ENCODE peak calls at places on chromosomes 6 and 20, in nine cellular contexts. I is GM23248, E is left ventricle myocardium inferior, B is fibroblast of lung, H is BJ, Z is adrenal gland, A is OCI-LY7, O is heart left ventricle, K is uterus. D is an unnamed sample. For H3K36me3, the result is how much of the 10 kb centered on the place peaks cover.

GRCh38 chr6:24658573-24659511 is 7.9 kb downstream of the TDP2 start:
- DNase-seq in A (no peak), B (peak), O (no peak), Z (no peak), E (no peak), K (no peak), I (peak), H (no peak), D (no peak)

GRCh38 chr20:15867899-15868298 is 705.3 kb downstream of the KIF16B start:
- DNase-seq in A (peak), K (no peak), H (no peak), E (no peak), I (no peak), Z (no peak), B (no peak), O (no peak), D (no peak)

GRCh38 chr20:51339721-51340450 is 202.6 kb downstream of the NFATC2 start:
- DNase-seq in H (no peak), K (no peak), B (no peak), Z (no peak), A (no peak), E (no peak), I (no peak), O (no peak), D (no peak)

GRCh38 chr6:56914791-56915658 is 39.9 kb upstream of the BEND6 start:
- DNase-seq in H (no peak), E (peak), B (no peak), K (no peak), O (no peak), Z (peak), A (no peak), I (peak), D (no peak)

GRCh38 chr6:6612308-6612707 is 23.8 kb downstream of the LY86 start:
- DNase-seq in A (no peak), K (no peak), B (no peak), I (no peak), Z (no peak), O (no peak), H (no peak), E (no peak), D (no peak)

GRCh38 chr6:88823998-88824397 is 139.4 kb downstream of the RNGTT start:
- DNase-seq in O (no peak), B (peak), E (no peak), Z (no peak), A (no peak), I (peak), H (no peak), K (no peak), D (no peak)

GRCh38 chr6:6414946-6415345 is 94.5 kb upstream of the F13A1 start:
- DNase-seq in O (no peak), E (no peak), K (no peak), I (no peak), A (no peak), B (no peak), H (no peak), Z (no peak), D (no peak)

GRCh38 chr6:138272543-138273305 is 54.4 kb upstream of the PBOV1 start:
- DNase-seq in I (no peak), A (no peak), K (no peak), H (no peak), E (no peak), Z (no peak), B (no peak), O (no peak), D (no peak)

GRCh38 chr6:39843305-39844020 is 51.3 kb downstream of the DAAM2 start:
- DNase-seq in A (no peak), I (peak), E (no peak), H (no peak), Z (no peak), B (no peak), O (no peak), K (no peak), D (no peak)

GRCh38 chr6:28729501-28730402 is 194.0 kb downstream of the TRIM27 start:
- DNase-seq in O (no peak), K (no peak), Z (no peak), E (no peak), H (no peak), B (no peak), A (no peak), I (no peak), D (no peak)

GRCh38 chr6:106894978-106895702 is 79.4 kb downstream of the CD24 start:
- DNase-seq in Z (no peak), H (no peak), O (no peak), B (no peak), E (no peak), K (no peak), A (peak), I (peak), D (peak)

GRCh38 chr6:2623348-2623747 is 127.4 kb downstream of the MYLK4 start:
- DNase-seq in Z (no peak), E (no peak), B (no peak), K (no peak), I (no peak), A (no peak), O (no peak), H (no peak), D (no peak)

GRCh38 chr6:39880521-39881048 is 53.7 kb downstream of the MOCS1 start:
- DNase-seq in I (no peak), H (no peak), A (no peak), E (no peak), Z (no peak), B (no peak), K (no peak), O (no peak), D (no peak)

GRCh38 chr20:46774943-46775560 is 65.6 kb downstream of the SLC2A10 start:
- DNase-seq in O (no peak), A (no peak), E (no peak), K (no peak), Z (no peak), H (no peak), B (no peak), I (no peak), D (no peak)

GRCh38 chr6:153059757-153060156 is 57.2 kb upstream of the MTRF1L start:
- DNase-seq in B (peak), A (no peak), I (no peak), E (no peak), O (no peak), Z (no peak), H (no peak), K (no peak), D (no peak)

GRCh38 chr6:36577298-36577697 is 16.9 kb upstream of the SRSF3 start:
- DNase-seq in H (peak), B (peak), A (no peak), E (no peak), K (no peak), Z (no peak), O (no peak), I (peak), D (no peak)

GRCh38 chr6:122753688-122754056 is 25.8 kb upstream of the FABP7 start:
- DNase-seq in Z (no peak), B (no peak), K (no peak), H (no peak), E (no peak), I (no peak), A (no peak), O (no peak), D (no peak)

GRCh38 chr20:7449269-7449668 is 491.0 kb downstream of the HAO1 start:
- DNase-seq in Z (no peak), E (no peak), A (no peak), I (peak), H (no peak), K (no peak), B (no peak), O (no peak), D (no peak)

GRCh38 chr20:60060593-60060992 is 102.4 kb downstream of the CDH26 start:
- DNase-seq in O (no peak), B (no peak), A (no peak), Z (peak), K (no peak), E (no peak), H (no peak), I (no peak), D (no peak)

GRCh38 chr6:53960311-53960710 is 150.9 kb upstream of the MLIP start:
- DNase-seq in E (no peak), Z (no peak), K (no peak), H (no peak), O (no peak), A (no peak), I (peak), B (peak), D (no peak)

GRCh38 chr6:111228094-111228493 is 140.8 kb downstream of the SLC16A10 start:
- DNase-seq in A (no peak), O (no peak), Z (no peak), E (no peak), K (no peak), I (peak), H (no peak), B (peak), D (no peak)

GRCh38 chr6:1123976-1124375 is 187.9 kb upstream of the FOXQ1 start:
- DNase-seq in I (no peak), E (no peak), K (no peak), H (no peak), A (no peak), O (no peak), B (no peak), Z (no peak), D (no peak)

GRCh38 chr6:165404703-165405102 is 95.3 kb upstream of the C6orf118 start:
- DNase-seq in I (no peak), H (no peak), K (no peak), B (no peak), E (no peak), Z (no peak), A (no peak), O (no peak), D (no peak)

GRCh38 chr6:170254315-170255213 is 36.3 kb downstream of the DLL1 start:
- DNase-seq in E (no peak), A (no peak), O (no peak), B (no peak), K (no peak), I (no peak), H (no peak), Z (no peak), D (no peak)

GRCh38 chr6:121959501-121959900 is 440.0 kb upstream of the HSF2 start:
- DNase-seq in K (no peak), Z (no peak), I (no peak), E (no peak), A (no peak), O (no peak), H (no peak), B (no peak), D (no peak)

GRCh38 chr6:13453771-13454251 is 33.6 kb downstream of the GFOD1 start:
- DNase-seq in O (no peak), Z (no peak), K (no peak), H (no peak), B (peak), I (peak), E (no peak), A (no peak), D (no peak)

GRCh38 chr6:138618168-138618567 is 118.9 kb upstream of the NHSL1 start:
- DNase-seq in O (no peak), E (no peak), I (no peak), B (no peak), Z (no peak), A (no peak), H (no peak), K (no peak), D (no peak)

GRCh38 chr6:157528931-157529653 is 148.1 kb downstream of the ZDHHC14 start:
- DNase-seq in A (no peak), B (peak), Z (peak), E (no peak), O (no peak), I (no peak), K (peak), H (no peak), D (no peak)

GRCh38 chr6:31403283-31403989 is at the start of gene MICA:
- DNase-seq in H (peak), K (peak), E (peak), B (peak), I (peak), O (peak), Z (peak), A (peak), D (peak)

GRCh38 chr20:25526446-25526845 is 58.9 kb downstream of the NINL start:
- DNase-seq in H (no peak), E (no peak), A (no peak), I (no peak), Z (no peak), B (no peak), O (no peak), K (no peak), D (no peak)

GRCh38 chr6:79864001-79864400 is 83.4 kb downstream of the ELOVL4 start:
- DNase-seq in B (no peak), O (no peak), A (no peak), Z (no peak), I (no peak), E (no peak), H (no peak), K (no peak), D (no peak)

GRCh38 chr6:122075084-122075760 is 324.2 kb upstream of the HSF2 start:
- DNase-seq in A (no peak), H (no peak), Z (no peak), I (no peak), E (no peak), K (no peak), B (no peak), O (no peak), D (no peak)

GRCh38 chr6:17684134-17684533 is 22.6 kb downstream of the NUP153 start:
- DNase-seq in I (no peak), K (no peak), Z (no peak), O (no peak), E (no peak), A (no peak), B (no peak), H (no peak), D (no peak)
- H3K36me3 ChIP-seq in I (under half), K (under half), Z (under half), O (under half), E (under half), A (half or more), B (under half), H (under half), D (under half)

GRCh38 chr20:32229351-32229750 is 21.7 kb downstream of the POFUT1 start:
- DNase-seq in Z (no peak), E (no peak), B (no peak), O (no peak), H (no peak), I (no peak), K (no peak), A (no peak), D (no peak)

GRCh38 chr20:32231847-32232246 is 24.2 kb downstream of the POFUT1 start:
- DNase-seq in O (no peak), A (peak), E (no peak), H (no peak), Z (no peak), K (no peak), I (no peak), B (no peak), D (no peak)

GRCh38 chr20:32232487-32232886 is 24.8 kb downstream of the POFUT1 start:
- DNase-seq in K (no peak), I (no peak), O (no peak), E (no peak), H (no peak), Z (no peak), A (no peak), B (no peak), D (no peak)

GRCh38 chr20:32230707-32231106 is 23.0 kb downstream of the POFUT1 start:
- DNase-seq in E (no peak), O (no peak), B (no peak), Z (no peak), I (no peak), H (no peak), K (no peak), A (no peak), D (no peak)

DNA sequence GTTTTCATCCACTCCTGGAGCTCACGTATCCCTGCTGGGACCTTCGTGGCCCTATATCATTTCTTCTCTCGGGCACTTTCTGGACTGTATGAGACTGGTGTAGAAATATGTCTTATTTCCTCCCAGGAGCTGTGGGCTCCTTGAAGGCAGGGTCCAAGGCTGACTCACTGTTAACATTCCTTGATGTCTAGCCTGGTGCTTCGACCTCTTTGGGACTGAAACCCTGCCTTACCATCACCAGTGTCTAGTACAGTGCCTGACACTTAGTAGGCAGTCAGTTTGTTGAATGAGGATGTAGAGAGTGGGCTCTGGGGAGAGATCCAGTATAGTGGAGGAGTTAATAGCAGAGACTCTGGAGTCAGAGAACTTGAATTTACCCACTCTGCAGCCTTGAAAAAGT is 23.6 kb downstream of the POFUT1 start:
- DNase-seq in A (no peak), Z (no peak), O (no peak), B (no peak), K (no peak), E (no peak), I (no peak), H (no peak), D (no peak)
- H3K36me3 ChIP-seq in A (half or more), Z (under half), O (half or more), B (under half), K (under half), E (half or more), I (under half), H (under half), D (half or more)

DNA sequence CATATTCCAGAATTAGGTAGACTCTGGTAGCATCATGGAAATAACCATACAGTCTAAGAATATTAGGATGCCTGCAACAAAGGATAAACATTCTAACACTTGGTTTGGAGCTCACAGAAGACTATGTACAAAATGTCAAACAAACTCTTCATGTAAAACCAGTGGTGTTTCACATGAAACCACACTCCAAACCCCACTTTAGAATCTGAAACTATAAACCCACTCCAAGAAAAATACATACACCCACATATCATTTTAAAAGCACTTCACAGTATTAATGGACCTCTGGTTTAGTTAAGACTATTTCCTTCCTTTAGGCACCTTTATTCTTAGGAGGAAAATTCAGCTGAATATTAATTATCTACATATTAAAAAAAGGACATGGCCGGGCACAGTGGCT is 10.5 kb downstream of the AURKA start:
- DNase-seq in B (no peak), E (no peak), Z (no peak), I (no peak), O (no peak), A (no peak), K (no peak), H (no peak), D (no peak)
- H3K36me3 ChIP-seq in B (under half), E (under half), Z (under half), I (under half), O (under half), A (half or more), K (under half), H (under half), D (under half)

GRCh38 chr20:32218156-32218900 is 10.6 kb downstream of the POFUT1 start:
- DNase-seq in Z (no peak), I (no peak), O (no peak), K (no peak), E (no peak), H (no peak), A (no peak), B (no peak), D (no peak)
- H3K36me3 ChIP-seq in Z (under half), I (under half), O (half or more), K (under half), E (half or more), H (under half), A (half or more), B (under half), D (half or more)

GRCh38 chr20:1134836-1135235 is 16.4 kb downstream of the PSMF1 start:
- DNase-seq in K (no peak), I (no peak), Z (no peak), A (no peak), E (no peak), H (no peak), O (no peak), B (no peak), D (no peak)
- H3K36me3 ChIP-seq in K (under half), I (half or more), Z (under half), A (half or more), E (half or more), H (under half), O (half or more), B (under half), D (half or more)

GRCh38 chr6:63581355-63581998 is 9.2 kb downstream of the LOC128125822 start:
- DNase-seq in I (no peak), Z (no peak), A (no peak), B (no peak), H (no peak), E (no peak), K (no peak), O (no peak), D (no peak)

GRCh38 chr6:63578757-63579156 is 6.5 kb downstream of the LOC128125822 start:
- DNase-seq in A (no peak), O (no peak), Z (no peak), H (no peak), I (no peak), E (no peak), B (no peak), K (no peak), D (no peak)

GRCh38 chr6:63582579-63583231 is 10.4 kb downstream of the LOC128125822 start:
- DNase-seq in I (no peak), E (no peak), O (no peak), H (no peak), Z (no peak), A (no peak), K (no peak), B (no peak), D (no peak)

GRCh38 chr6:63579937-63580703 is 7.8 kb downstream of the LOC128125822 start:
- DNase-seq in H (no peak), B (no peak), Z (no peak), I (no peak), O (no peak), A (no peak), E (no peak), K (no peak), D (no peak)

GRCh38 chr6:63580704-63580961 is 8.4 kb downstream of the LOC128125822 start:
- DNase-seq in A (no peak), B (no peak), O (no peak), Z (no peak), E (no peak), H (no peak), K (no peak), I (no peak), D (no peak)
- H3K36me3 ChIP-seq in A (half or more), B (under half), O (half or more), Z (under half), E (half or more), H (under half), K (under half), I (half or more), D (half or more)

GRCh38 chr20:41424025-41424424 is 57.4 kb upstream of the EMILIN3 start:
- DNase-seq in A (no peak), E (no peak), K (no peak), B (no peak), O (no peak), H (no peak), I (no peak), Z (no peak), D (no peak)

GRCh38 chr20:41425180-41425884 is 58.7 kb upstream of the EMILIN3 start:
- DNase-seq in A (no peak), I (peak), H (no peak), B (peak), Z (no peak), E (no peak), O (no peak), K (no peak), D (no peak)

GRCh38 chr20:41423026-41423425 is 56.4 kb upstream of the EMILIN3 start:
- DNase-seq in H (no peak), B (peak), E (no peak), K (no peak), I (no peak), A (no peak), Z (no peak), O (no peak), D (no peak)

GRCh38 chr20:41426361-41426900 is 59.8 kb upstream of the EMILIN3 start:
- DNase-seq in A (no peak), E (no peak), H (no peak), I (no peak), Z (no peak), K (no peak), B (peak), O (no peak), D (no peak)

GRCh38 chr20:41424546-41424945 is 57.9 kb upstream of the EMILIN3 start:
- DNase-seq in O (no peak), K (no peak), A (no peak), Z (no peak), I (peak), H (no peak), E (no peak), B (peak), D (no peak)
- H3K36me3 ChIP-seq in O (half or more), K (under half), A (half or more), Z (under half), I (under half), H (under half), E (half or more), B (under half), D (half or more)

DNA sequence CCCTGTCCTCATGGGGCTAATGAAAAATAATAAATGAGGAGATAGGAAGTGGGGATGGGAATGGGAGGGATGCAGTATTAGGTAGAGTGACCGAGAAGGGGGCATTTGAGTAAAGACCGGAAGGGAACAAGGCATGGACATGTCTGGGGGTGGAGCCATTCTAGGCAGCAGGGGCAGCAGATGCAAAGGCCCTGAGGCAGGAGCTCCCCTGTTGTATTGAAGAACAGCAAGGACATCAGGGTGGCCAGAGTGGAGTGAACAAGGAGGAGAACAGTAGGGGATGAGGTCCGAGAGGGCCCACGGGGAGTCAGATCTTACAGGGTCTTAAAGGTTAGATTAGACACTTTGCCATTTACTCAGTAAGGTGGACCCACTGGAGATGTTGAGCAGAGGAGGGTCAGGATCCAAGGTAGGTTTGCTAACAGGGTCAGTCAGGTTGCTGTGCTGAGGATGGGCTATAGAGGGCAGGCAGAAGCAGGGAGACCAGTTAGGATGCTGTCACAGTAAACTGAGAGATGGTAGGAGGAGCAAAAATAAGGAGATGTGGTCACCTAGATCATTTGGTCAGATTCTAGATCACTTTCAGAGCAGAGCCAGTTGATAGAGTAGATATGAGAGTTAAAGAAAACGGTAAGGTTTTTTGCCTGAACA is 18.7 kb downstream of the TAF8 start:
- DNase-seq in Z (no peak), O (peak), K (no peak), H (no peak), E (no peak), B (no peak), I (no peak), A (no peak), D (no peak)
- H3K36me3 ChIP-seq in Z (under half), O (half or more), K (under half), H (under half), E (half or more), B (under half), I (under half), A (half or more), D (half or more)

D was measured in stomach.